ENCODE peak calls at places on chromosomes 12 and 14, in nine cellular contexts. One of them, this sample, is unnamed.
A peak's percentile ranks its signal among the peaks of the same experiment; 100 is the strongest.

GRCh38 chr12:42372154-42372791 is 46.3 kb downstream of the PPHLN1 start:
- DNase-seq in spleen: no peak
- DNase-seq in RCC 7860: peak; percentile 35
- DNase-seq in GM23338: peak; percentile 85
- DNase-seq in lung: no peak
- DNase-seq in NCI-H1105: peak; percentile 63
- DNase-seq in nephron progenitor cell: peak; percentile 16
- DNase-seq in stimulated activated CD4-positive, alpha-beta T cell treated with anti-CD3 and anti-CD28 coated beads, Interleukin-2, amount 100 ng/mL, for 48 hours: peak; percentile 10
- DNase-seq in NB4: peak; percentile 78
- DNase-seq in this sample: peak; percentile 34

GRCh38 chr12:101963703-101964102 is 86.3 kb downstream of the DRAM1 start:
- DNase-seq in spleen: no peak
- DNase-seq in RCC 7860: no peak
- DNase-seq in GM23338: no peak
- DNase-seq in lung: no peak
- DNase-seq in NCI-H1105: no peak
- DNase-seq in nephron progenitor cell: no peak
- DNase-seq in stimulated activated CD4-positive, alpha-beta T cell treated with anti-CD3 and anti-CD28 coated beads, Interleukin-2, amount 100 ng/mL, for 48 hours: no peak
- DNase-seq in NB4: no peak
- DNase-seq in this sample: no peak

GRCh38 chr12:9626291-9626690 is 18.6 kb upstream of the KLRB1 start:
- DNase-seq in spleen: no peak
- DNase-seq in RCC 7860: peak; percentile 45
- DNase-seq in GM23338: no peak
- DNase-seq in lung: no peak
- DNase-seq in NCI-H1105: no peak
- DNase-seq in nephron progenitor cell: no peak
- DNase-seq in stimulated activated CD4-positive, alpha-beta T cell treated with anti-CD3 and anti-CD28 coated beads, Interleukin-2, amount 100 ng/mL, for 48 hours: no peak
- DNase-seq in NB4: no peak
- DNase-seq in this sample: no peak

GRCh38 chr12:47032644-47033043 is 46.8 kb upstream of the PCED1B start:
- DNase-seq in spleen: no peak
- DNase-seq in RCC 7860: peak; percentile 41
- DNase-seq in GM23338: peak; percentile 69
- DNase-seq in lung: no peak
- DNase-seq in NCI-H1105: peak; percentile 25
- DNase-seq in nephron progenitor cell: no peak
- DNase-seq in stimulated activated CD4-positive, alpha-beta T cell treated with anti-CD3 and anti-CD28 coated beads, Interleukin-2, amount 100 ng/mL, for 48 hours: no peak
- DNase-seq in NB4: peak; percentile 60
- DNase-seq in this sample: peak; percentile 52

GRCh38 chr12:131430158-131430772 is 280.6 kb upstream of the SFSWAP start:
- DNase-seq in spleen: peak; percentile 47
- DNase-seq in RCC 7860: no peak
- DNase-seq in GM23338: no peak
- DNase-seq in lung: no peak
- DNase-seq in NCI-H1105: no peak
- DNase-seq in nephron progenitor cell: no peak
- DNase-seq in stimulated activated CD4-positive, alpha-beta T cell treated with anti-CD3 and anti-CD28 coated beads, Interleukin-2, amount 100 ng/mL, for 48 hours: no peak
- DNase-seq in NB4: no peak
- DNase-seq in this sample: no peak

GRCh38 chr12:77122236-77122635 is 56.9 kb upstream of the E2F7 start:
- DNase-seq in spleen: no peak
- DNase-seq in RCC 7860: peak; percentile 91
- DNase-seq in GM23338: no peak
- DNase-seq in lung: no peak
- DNase-seq in NCI-H1105: no peak
- DNase-seq in nephron progenitor cell: no peak
- DNase-seq in stimulated activated CD4-positive, alpha-beta T cell treated with anti-CD3 and anti-CD28 coated beads, Interleukin-2, amount 100 ng/mL, for 48 hours: no peak
- DNase-seq in NB4: no peak
- DNase-seq in this sample: peak; percentile 90

GRCh38 chr14:89251066-89251465 is 166.0 kb downstream of the FOXN3 start:
- DNase-seq in spleen: no peak
- DNase-seq in RCC 7860: no peak
- DNase-seq in GM23338: peak; percentile 52
- DNase-seq in lung: no peak
- DNase-seq in NCI-H1105: no peak
- DNase-seq in nephron progenitor cell: no peak
- DNase-seq in stimulated activated CD4-positive, alpha-beta T cell treated with anti-CD3 and anti-CD28 coated beads, Interleukin-2, amount 100 ng/mL, for 48 hours: no peak
- DNase-seq in NB4: no peak
- DNase-seq in this sample: peak; percentile 32

GRCh38 chr12:54356951-54357356 is 7.3 kb downstream of the GPR84 start:
- DNase-seq in spleen: no peak
- DNase-seq in RCC 7860: no peak
- DNase-seq in GM23338: peak; percentile 65
- DNase-seq in lung: no peak
- DNase-seq in NCI-H1105: no peak
- DNase-seq in nephron progenitor cell: peak; percentile 68
- DNase-seq in stimulated activated CD4-positive, alpha-beta T cell treated with anti-CD3 and anti-CD28 coated beads, Interleukin-2, amount 100 ng/mL, for 48 hours: no peak
- DNase-seq in NB4: no peak
- DNase-seq in this sample: no peak

GRCh38 chr12:49791156-49791555 is 37.1 kb downstream of the NCKAP5L start:
- DNase-seq in spleen: peak; percentile 61
- DNase-seq in RCC 7860: no peak
- DNase-seq in GM23338: no peak
- DNase-seq in lung: no peak
- DNase-seq in NCI-H1105: no peak
- DNase-seq in nephron progenitor cell: no peak
- DNase-seq in stimulated activated CD4-positive, alpha-beta T cell treated with anti-CD3 and anti-CD28 coated beads, Interleukin-2, amount 100 ng/mL, for 48 hours: no peak
- DNase-seq in NB4: no peak
- DNase-seq in this sample: no peak

GRCh38 chr14:78950654-78951053 is 780.5 kb downstream of the NRXN3 start:
- DNase-seq in spleen: no peak
- DNase-seq in RCC 7860: no peak
- DNase-seq in GM23338: no peak
- DNase-seq in lung: no peak
- DNase-seq in NCI-H1105: no peak
- DNase-seq in nephron progenitor cell: no peak
- DNase-seq in stimulated activated CD4-positive, alpha-beta T cell treated with anti-CD3 and anti-CD28 coated beads, Interleukin-2, amount 100 ng/mL, for 48 hours: no peak
- DNase-seq in NB4: no peak
- DNase-seq in this sample: peak; percentile 61

This sample was measured in NCI-H226.